ENCODE peak calls at places on chromosomes 7 and 10, in four cellular contexts. R is M059J, Q is naive B cell, S is activated T-cell treated with anti-CD3 and anti-CD28 coated beads for 1 hour. M is an unnamed sample.

GRCh38 chr7:15015545-15016314 is 113.2 kb upstream of the DGKB start:
- DNase-seq in R (peak), Q (no peak), S (no peak), M (peak)

GRCh38 chr10:69866246-69866687 is 64.6 kb downstream of the COL13A1 start:
- DNase-seq in R (no peak), Q (no peak), S (no peak), M (no peak)

GRCh38 chr10:64394744-64395143 is 873.5 kb downstream of the REEP3 start:
- DNase-seq in R (no peak), Q (no peak), S (no peak), M (no peak)

GRCh38 chr7:32298403-32299132 is 191.6 kb downstream of the LSM5 start:
- DNase-seq in R (no peak), Q (no peak), S (no peak), M (peak)

GRCh38 chr7:44067064-44067951 is 1.9 kb upstream of the PGAM2 start:
- DNase-seq in R (no peak), Q (no peak), S (no peak), M (no peak)

GRCh38 chr7:154832557-154833138 is 170.3 kb downstream of the PAXIP1 start:
- DNase-seq in R (peak), Q (no peak), S (no peak), M (peak)

GRCh38 chr7:73435471-73436009 is 2.0 kb downstream of the FZD9 start:
- DNase-seq in R (no peak), Q (no peak), S (no peak), M (no peak)

GRCh38 chr7:139647085-139647484 is 123.6 kb downstream of the CLEC2L start:
- DNase-seq in R (no peak), Q (no peak), S (no peak), M (no peak)

GRCh38 chr7:1361016-1361755 is 98.1 kb downstream of the MICALL2 start:
- DNase-seq in R (no peak), Q (no peak), S (no peak), M (no peak)

GRCh38 chr7:78197447-78197846 is 398.9 kb downstream of the PHTF2 start:
- DNase-seq in R (peak), Q (no peak), S (no peak), M (no peak)

GRCh38 chr7:101518348-101518747 is 110.7 kb downstream of the MYL10 start:
- DNase-seq in R (peak), Q (no peak), S (no peak), M (no peak)

GRCh38 chr10:22682237-22683192 is 31.9 kb downstream of the PIP4K2A start:
- DNase-seq in R (peak), Q (no peak), S (peak), M (peak)

GRCh38 chr10:131246775-131247174 is 64.7 kb downstream of the TCERG1L start:
- DNase-seq in R (no peak), Q (no peak), S (no peak), M (no peak)

GRCh38 chr10:69838853-69839252 is 37.1 kb downstream of the COL13A1 start:
- DNase-seq in R (peak), Q (no peak), S (no peak), M (no peak)

GRCh38 chr10:14949291-14949690 is 4.6 kb downstream of the DCLRE1C start:
- DNase-seq in R (no peak), Q (no peak), S (no peak), M (no peak)

GRCh38 chr7:36266683-36267082 is 113.6 kb downstream of the EEPD1 start:
- DNase-seq in R (no peak), Q (no peak), S (no peak), M (no peak)

GRCh38 chr7:150964593-150965111 is 13.5 kb downstream of the KCNH2 start:
- DNase-seq in R (no peak), Q (no peak), S (no peak), M (peak)

GRCh38 chr7:136036336-136036735 is 59.2 kb upstream of the MTPN start:
- DNase-seq in R (peak), Q (no peak), S (no peak), M (no peak)

GRCh38 chr7:47241112-47242065 is 340.5 kb downstream of the TNS3 start:
- DNase-seq in R (peak), Q (no peak), S (no peak), M (no peak)

GRCh38 chr10:29266641-29267040 is 22.2 kb upstream of the LYZL1 start:
- DNase-seq in R (no peak), Q (no peak), S (no peak), M (no peak)

GRCh38 chr7:132393789-132394261 is 182.4 kb downstream of the PLXNA4 start:
- DNase-seq in R (peak), Q (no peak), S (no peak), M (no peak)

GRCh38 chr7:17584822-17585221 is 286.4 kb downstream of the AHR start:
- DNase-seq in R (peak), Q (no peak), S (no peak), M (no peak)

GRCh38 chr10:29791773-29792172 is 157.0 kb upstream of the SVIL start:
- DNase-seq in R (no peak), Q (no peak), S (no peak), M (peak)

GRCh38 chr10:20892011-20892585 is 5.0 kb downstream of the NEBL start:
- DNase-seq in R (no peak), Q (no peak), S (no peak), M (no peak)

GRCh38 chr7:157278791-157279678 is 57.8 kb upstream of the DNAJB6 start:
- DNase-seq in R (no peak), Q (no peak), S (no peak), M (no peak)

GRCh38 chr10:74586088-74586585 is 240.3 kb upstream of the KAT6B start:
- DNase-seq in R (peak), Q (no peak), S (peak), M (no peak)

M was measured in T47D.